ENCODE peak calls at places on chromosome 1, in eight cellular contexts. C is heart left ventricle; J is cardiac muscle cell; D is CD8-positive, alpha-beta memory T cell; F is uterus; G is CD8-positive, alpha-beta T cell; M is mesendoderm; Y is effector memory CD4-positive, alpha-beta T cell. Q is an unnamed sample. For H3K36me3, the result is how much of the 10 kb centered on the place peaks cover.

GRCh38 chr1:32125313-32125712 is 17.5 kb downstream of the KPNA6 start:
- DNase-seq in C (no peak), J (no peak), D (no peak), F (no peak), G (no peak), M (no peak), Y (no peak), Q (no peak)

GRCh38 chr1:23557471-23558124 is 1.7 kb downstream of the ID3 start:
- DNase-seq in C (no peak), J (no peak), D (no peak), F (no peak), G (no peak), M (no peak), Y (no peak), Q (peak)

GRCh38 chr1:61343623-61344257 is 261.4 kb downstream of the NFIA start:
- DNase-seq in C (no peak), J (no peak), D (no peak), F (no peak), G (no peak), M (no peak), Y (no peak), Q (no peak)

GRCh38 chr1:221711156-221711577 is 30.7 kb downstream of the DUSP10 start:
- DNase-seq in C (no peak), J (no peak), D (no peak), F (no peak), G (no peak), M (no peak), Y (no peak), Q (no peak)

GRCh38 chr1:209383422-209383821 is 200.1 kb upstream of the CAMK1G start:
- DNase-seq in C (no peak), J (no peak), D (no peak), F (no peak), G (no peak), M (no peak), Y (no peak), Q (no peak)

GRCh38 chr1:43349594-43350306 is 9.0 kb upstream of the CDC20 start:
- DNase-seq in C (peak), J (peak), D (no peak), F (no peak), G (no peak), M (no peak), Y (no peak), Q (no peak)

GRCh38 chr1:193707271-193708015 is 521.0 kb upstream of the B3GALT2 start:
- DNase-seq in C (no peak), J (no peak), D (no peak), F (no peak), G (no peak), M (no peak), Y (no peak), Q (no peak)

GRCh38 chr1:110390692-110391232 is at the start of gene SLC16A4:
- DNase-seq in C (no peak), J (no peak), D (no peak), F (no peak), G (no peak), M (peak), Y (no peak), Q (peak)

GRCh38 chr1:192516776-192517297 is 58.7 kb upstream of the RGS1 start:
- DNase-seq in C (no peak), J (no peak), D (peak), F (no peak), G (peak), M (no peak), Y (peak), Q (peak)

GRCh38 chr1:198359024-198359653 is 181.3 kb downstream of the ATP6V1G3 start:
- DNase-seq in C (no peak), J (no peak), D (peak), F (no peak), G (no peak), M (no peak), Y (no peak), Q (peak)

GRCh38 chr1:195373831-195374230 is 1234.4 kb downstream of the KCNT2 start:
- DNase-seq in C (no peak), J (no peak), D (no peak), F (no peak), G (no peak), M (no peak), Y (no peak), Q (no peak)

GRCh38 chr1:218742478-218743260 is 397.5 kb downstream of the TGFB2 start:
- DNase-seq in C (no peak), J (no peak), D (no peak), F (no peak), G (no peak), M (peak), Y (no peak), Q (no peak)

GRCh38 chr1:207863893-207864535 is 46.9 kb downstream of the CD34 start:
- DNase-seq in C (peak), J (no peak), D (peak), F (no peak), G (peak), M (no peak), Y (no peak), Q (no peak)

GRCh38 chr1:49435291-49435690 is 588.5 kb downstream of the AGBL4 start:
- DNase-seq in C (no peak), J (no peak), D (no peak), F (no peak), G (no peak), M (no peak), Y (no peak), Q (no peak)

GRCh38 chr1:68132426-68133130 is 82.2 kb upstream of the DIRAS3 start:
- DNase-seq in C (no peak), J (no peak), D (no peak), F (no peak), G (no peak), M (no peak), Y (no peak), Q (no peak)

GRCh38 chr1:66637146-66637545 is 103.2 kb downstream of the SGIP1 start:
- DNase-seq in C (no peak), J (no peak), D (no peak), F (no peak), G (no peak), M (no peak), Y (no peak), Q (no peak)

GRCh38 chr1:103497404-103497803 is 28.1 kb upstream of the RNPC3 start:
- DNase-seq in C (no peak), J (no peak), D (no peak), F (no peak), G (no peak), M (peak), Y (no peak), Q (no peak)

GRCh38 chr1:110380667-110381283 is 10.1 kb downstream of the SLC16A4 start:
- DNase-seq in C (no peak), J (no peak), D (no peak), F (no peak), G (no peak), M (no peak), Y (no peak), Q (no peak)

GRCh38 chr1:234231893-234232276 is 141.4 kb upstream of the COA6 start:
- DNase-seq in C (no peak), J (no peak), D (no peak), F (no peak), G (no peak), M (no peak), Y (no peak), Q (no peak)

GRCh38 chr1:162087118-162087517 is 17.6 kb downstream of the NOS1AP start:
- DNase-seq in C (no peak), J (no peak), D (no peak), F (no peak), G (no peak), M (no peak), Y (no peak), Q (no peak)

GRCh38 chr1:94095112-94095637 is 25.8 kb downstream of the ABCA4 start:
- DNase-seq in C (peak), J (no peak), D (no peak), F (peak), G (no peak), M (no peak), Y (no peak), Q (peak)

GRCh38 chr1:36322085-36322785 is 1.2 kb downstream of the EVA1B start:
- DNase-seq in C (no peak), J (no peak), D (no peak), F (peak), G (no peak), M (peak), Y (no peak), Q (no peak)
- H3K4me3 ChIP-seq in C (peak), J (peak), D (no peak), F (peak), G (no peak), M (peak), Y (peak), Q (no peak)

DNA sequence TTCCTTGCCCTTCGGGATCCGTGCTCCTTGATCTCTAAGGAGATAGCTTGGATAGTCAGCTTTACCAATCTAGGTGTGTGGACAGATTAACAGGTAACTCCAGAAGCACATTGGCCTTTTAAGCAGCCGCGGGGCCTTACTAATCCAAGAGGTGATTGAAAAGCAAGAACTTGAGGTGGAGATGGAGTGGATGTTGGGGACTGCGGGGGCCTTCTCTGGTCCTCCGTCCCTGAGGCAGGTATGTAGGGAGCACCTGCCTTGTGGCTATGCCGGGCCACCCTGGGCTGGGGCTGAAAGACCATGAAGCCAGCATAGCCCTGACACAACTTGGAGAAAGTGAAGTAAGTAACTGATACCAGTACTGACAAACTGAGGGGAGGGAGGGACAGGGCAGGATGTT is 10.6 kb downstream of the SOX13 start:
- DNase-seq in C (no peak), J (no peak), D (no peak), F (no peak), G (no peak), M (no peak), Y (no peak), Q (no peak)
- H3K27ac ChIP-seq in C (no peak), J (peak), D (no peak), F (peak), G (no peak), M (no peak), Y (no peak), Q (peak)

GRCh38 chr1:154179951-154180687 is 11.8 kb downstream of the TPM3 start:
- DNase-seq in C (no peak), J (no peak), D (no peak), F (no peak), G (no peak), M (peak), Y (no peak), Q (no peak)

GRCh38 chr1:154178856-154179811 is 12.8 kb downstream of the TPM3 start:
- DNase-seq in C (no peak), J (no peak), D (no peak), F (no peak), G (no peak), M (peak), Y (no peak), Q (no peak)

GRCh38 chr1:154174654-154175053 is 17.2 kb downstream of the TPM3 start:
- DNase-seq in C (no peak), J (no peak), D (no peak), F (no peak), G (no peak), M (no peak), Y (no peak), Q (no peak)

GRCh38 chr1:154176341-154176740 is 15.6 kb downstream of the TPM3 start:
- DNase-seq in C (no peak), J (no peak), D (no peak), F (no peak), G (no peak), M (no peak), Y (no peak), Q (no peak)

GRCh38 chr1:154178006-154178405 is 13.9 kb downstream of the TPM3 start:
- DNase-seq in C (no peak), J (no peak), D (no peak), F (no peak), G (no peak), M (no peak), Y (no peak), Q (no peak)
- H3K36me3 ChIP-seq in C (under half), J (under half), D (under half), F (under half), G (under half), M (under half), Y (under half), Q (under half)

GRCh38 chr1:20365421-20366075 is 74.9 kb downstream of the VWA5B1 start:
- DNase-seq in C (no peak), J (no peak), D (no peak), F (no peak), G (no peak), M (no peak), Y (no peak), Q (no peak)
- H3K4me3 ChIP-seq in C (no peak), J (peak), D (no peak), F (no peak), G (no peak), M (no peak), Y (no peak), Q (no peak)

GRCh38 chr1:174965006-174965971 is 34.5 kb upstream of the CACYBP start:
- DNase-seq in C (no peak), J (no peak), D (peak), F (no peak), G (no peak), M (peak), Y (no peak), Q (no peak)

GRCh38 chr1:174963547-174964125 is 36.1 kb upstream of the CACYBP start:
- DNase-seq in C (no peak), J (no peak), D (no peak), F (no peak), G (no peak), M (no peak), Y (no peak), Q (peak)

GRCh38 chr1:174964261-174964984 is 35.3 kb upstream of the CACYBP start:
- DNase-seq in C (no peak), J (no peak), D (peak), F (no peak), G (no peak), M (no peak), Y (no peak), Q (no peak)

GRCh38 chr1:174967845-174968705 is 31.7 kb upstream of the CACYBP start:
- DNase-seq in C (no peak), J (no peak), D (peak), F (no peak), G (no peak), M (no peak), Y (no peak), Q (no peak)

GRCh38 chr1:174966000-174966572 is 33.7 kb upstream of the CACYBP start:
- DNase-seq in C (no peak), J (no peak), D (no peak), F (no peak), G (no peak), M (no peak), Y (no peak), Q (no peak)
- H3K27ac ChIP-seq in C (peak), J (no peak), D (peak), F (peak), G (peak), M (no peak), Y (peak), Q (no peak)

GRCh38 chr1:40045766-40046165 is 5.2 kb downstream of the CAP1 start:
- DNase-seq in C (no peak), J (no peak), D (no peak), F (no peak), G (no peak), M (no peak), Y (no peak), Q (no peak)

GRCh38 chr1:40053138-40053887 is 12.8 kb downstream of the CAP1 start:
- DNase-seq in C (peak), J (no peak), D (no peak), F (no peak), G (no peak), M (no peak), Y (no peak), Q (no peak)

GRCh38 chr1:40049745-40050144 is 9.2 kb downstream of the CAP1 start:
- DNase-seq in C (no peak), J (no peak), D (no peak), F (no peak), G (no peak), M (no peak), Y (no peak), Q (no peak)

GRCh38 chr1:40047769-40048168 is 7.2 kb downstream of the CAP1 start:
- DNase-seq in C (no peak), J (no peak), D (no peak), F (no peak), G (no peak), M (no peak), Y (no peak), Q (no peak)

DNA sequence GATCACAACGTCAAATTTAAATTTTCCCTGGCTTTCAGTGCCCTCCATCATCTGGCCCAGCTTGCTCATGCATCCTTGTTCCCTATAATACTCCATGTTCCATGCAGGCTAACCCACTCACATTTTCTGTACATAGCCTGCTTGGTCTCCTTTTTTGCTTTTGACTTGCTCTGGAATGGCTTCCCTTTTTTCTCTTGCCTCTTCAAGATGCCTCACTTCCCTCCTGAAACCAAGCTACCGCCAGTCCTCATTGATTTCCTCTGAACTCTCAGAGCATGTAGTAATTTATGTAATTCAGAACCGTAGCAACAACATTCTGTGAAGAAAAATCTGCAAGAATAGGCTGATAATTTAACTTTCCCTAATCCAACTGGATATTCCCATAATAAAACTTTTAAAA is 10.3 kb downstream of the CAP1 start:
- DNase-seq in C (no peak), J (no peak), D (no peak), F (no peak), G (no peak), M (no peak), Y (no peak), Q (no peak)
- H3K36me3 ChIP-seq in C (under half), J (under half), D (under half), F (under half), G (under half), M (under half), Y (under half), Q (under half)

GRCh38 chr1:84301759-84302380 is 362 bp downstream of the SAMD13 start:
- DNase-seq in C (no peak), J (no peak), D (no peak), F (no peak), G (no peak), M (no peak), Y (no peak), Q (no peak)
- H3K4me3 ChIP-seq in C (peak), J (peak), D (no peak), F (peak), G (peak), M (no peak), Y (no peak), Q (peak)

GRCh38 chr1:27547220-27548116 is 56.5 kb downstream of the AHDC1 start:
- DNase-seq in C (no peak), J (no peak), D (no peak), F (no peak), G (no peak), M (peak), Y (no peak), Q (no peak)
- H3K27ac ChIP-seq in C (peak), J (peak), D (no peak), F (peak), G (no peak), M (no peak), Y (no peak), Q (no peak)

GRCh38 chr1:235454021-235454420 is 50.2 kb downstream of the B3GALNT2 start:
- DNase-seq in C (no peak), J (no peak), D (no peak), F (no peak), G (no peak), M (no peak), Y (no peak), Q (no peak)

GRCh38 chr1:235450433-235450832 is 53.8 kb downstream of the B3GALNT2 start:
- DNase-seq in C (no peak), J (no peak), D (no peak), F (no peak), G (no peak), M (no peak), Y (no peak), Q (no peak)

GRCh38 chr1:235448616-235449015 is 55.6 kb downstream of the B3GALNT2 start:
- DNase-seq in C (no peak), J (no peak), D (no peak), F (no peak), G (no peak), M (no peak), Y (no peak), Q (no peak)

GRCh38 chr1:235455097-235455496 is 49.2 kb downstream of the B3GALNT2 start:
- DNase-seq in C (no peak), J (no peak), D (no peak), F (no peak), G (no peak), M (no peak), Y (no peak), Q (no peak)

DNA sequence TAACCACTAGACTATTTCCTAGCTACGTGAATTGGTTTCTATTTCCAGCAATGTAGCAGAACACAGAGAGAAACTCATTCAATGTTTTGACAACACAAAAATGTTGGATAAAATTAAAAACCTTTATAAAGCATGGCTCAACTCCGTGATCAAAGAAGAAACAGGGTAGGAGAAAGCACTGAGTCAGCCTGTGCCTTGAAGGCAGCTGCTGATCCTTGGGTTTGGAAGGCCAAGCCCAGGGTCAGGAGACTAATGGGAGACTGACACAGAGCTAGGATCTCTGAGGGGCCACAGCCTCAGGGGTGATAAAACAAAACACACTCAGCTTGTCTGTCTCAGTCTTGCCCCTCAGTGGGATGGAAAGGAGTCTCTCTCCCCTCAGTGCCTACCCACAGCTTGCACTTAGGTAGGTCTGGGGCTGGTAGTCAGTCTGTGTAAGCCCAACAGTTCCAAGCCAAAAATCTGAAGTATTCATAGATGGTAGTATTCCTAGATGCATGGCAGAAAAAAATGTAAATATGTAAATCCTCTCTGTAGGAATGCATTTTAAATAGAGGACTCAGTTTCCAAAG is 53.3 kb downstream of the B3GALNT2 start:
- DNase-seq in C (no peak), J (peak), D (no peak), F (no peak), G (no peak), M (peak), Y (no peak), Q (no peak)
- H3K36me3 ChIP-seq in C (half or more), J (half or more), D (under half), F (under half), G (under half), M (under half), Y (under half), Q (half or more)

GRCh38 chr1:226882631-226883409 is 12.4 kb downstream of the PSEN2 start:
- DNase-seq in C (no peak), J (no peak), D (peak), F (no peak), G (peak), M (no peak), Y (no peak), Q (no peak)
- H3K4me3 ChIP-seq in C (peak), J (no peak), D (peak), F (peak), G (peak), M (no peak), Y (peak), Q (no peak)